ENCODE peak calls at places on chromosome 7, in six cellular contexts. R is hepatocyte, M is HCT116, X is PC-3, P is OCI-LY7, F is SK-N-SH. L is an unnamed sample.

GRCh38 chr7:43956022-43956421 is 29.8 kb downstream of the UBE2D4 start:
- DNase-seq in R (no peak), M (no peak), X (no peak), P (peak), F (no peak), L (no peak)

GRCh38 chr7:94741179-94741578 is 85.2 kb upstream of the SGCE start:
- DNase-seq in R (no peak), M (no peak), X (no peak), P (no peak), F (no peak), L (no peak)

GRCh38 chr7:150566572-150566971 is 618 bp upstream of the GIMAP4 start:
- DNase-seq in R (no peak), M (no peak), X (no peak), P (no peak), F (no peak), L (no peak)

GRCh38 chr7:156558198-156558597 is 82.4 kb upstream of the RNF32 start:
- DNase-seq in R (no peak), M (peak), X (peak), P (no peak), F (no peak), L (peak)

GRCh38 chr7:75905785-75906604 is 9.0 kb upstream of the POR start:
- DNase-seq in R (peak), M (no peak), X (peak), P (no peak), F (no peak), L (peak)

GRCh38 chr7:107236857-107237256 is 68.1 kb downstream of the HBP1 start:
- DNase-seq in R (no peak), M (no peak), X (no peak), P (no peak), F (no peak), L (no peak)

GRCh38 chr7:157568785-157569584 is 232.2 kb downstream of the DNAJB6 start:
- DNase-seq in R (peak), M (no peak), X (no peak), P (peak), F (peak), L (peak)

GRCh38 chr7:99314504-99314903 is 11.2 kb upstream of the ARPC1A start:
- DNase-seq in R (no peak), M (no peak), X (peak), P (no peak), F (no peak), L (no peak)

GRCh38 chr7:88243345-88243909 is 23.6 kb upstream of the SRI start:
- DNase-seq in R (peak), M (peak), X (peak), P (peak), F (peak), L (peak)

GRCh38 chr7:112452102-112452888 is 2.0 kb downstream of the IFRD1 start:
- DNase-seq in R (peak), M (no peak), X (peak), P (peak), F (peak), L (peak)

GRCh38 chr7:157470017-157470322 is 133.2 kb downstream of the DNAJB6 start:
- DNase-seq in R (no peak), M (no peak), X (peak), P (no peak), F (no peak), L (no peak)

GRCh38 chr7:80960228-80960627 is 41.4 kb upstream of the SEMA3C start:
- DNase-seq in R (no peak), M (no peak), X (peak), P (no peak), F (no peak), L (peak)

GRCh38 chr7:93265220-93265619 is 33.1 kb downstream of the VPS50 start:
- DNase-seq in R (no peak), M (no peak), X (no peak), P (no peak), F (no peak), L (no peak)

GRCh38 chr7:1239455-1240295 is 7.0 kb downstream of the UNCX start:
- DNase-seq in R (no peak), M (no peak), X (no peak), P (no peak), F (no peak), L (no peak)

GRCh38 chr7:106283831-106284515 is 810 bp downstream of the NAMPT start:
- DNase-seq in R (peak), M (no peak), X (peak), P (peak), F (no peak), L (peak)

GRCh38 chr7:114310344-114311118 is 104.1 kb upstream of the FOXP2 start:
- DNase-seq in R (no peak), M (no peak), X (no peak), P (no peak), F (no peak), L (no peak)

GRCh38 chr7:112162161-112163020 is 43.8 kb downstream of the DOCK4 start:
- DNase-seq in R (peak), M (no peak), X (peak), P (no peak), F (peak), L (no peak)

GRCh38 chr7:151008511-151009323 is 15.6 kb downstream of the ATG9B start:
- DNase-seq in R (peak), M (peak), X (no peak), P (peak), F (peak), L (peak)

GRCh38 chr7:158164101-158165095 is 423.2 kb downstream of the PTPRN2 start:
- DNase-seq in R (no peak), M (no peak), X (no peak), P (no peak), F (no peak), L (no peak)

GRCh38 chr7:106568680-106569499 is 92.1 kb downstream of the CCDC71L start:
- DNase-seq in R (peak), M (peak), X (peak), P (peak), F (peak), L (peak)

GRCh38 chr7:159128767-159129166 is 15.9 kb downstream of the VIPR2 start:
- DNase-seq in R (no peak), M (no peak), X (no peak), P (no peak), F (no peak), L (no peak)

GRCh38 chr7:5591547-5591899 is 167.9 kb upstream of the TNRC18 start:
- DNase-seq in R (peak), M (no peak), X (peak), P (no peak), F (peak), L (peak)

GRCh38 chr7:83148776-83149175 is 13.9 kb downstream of the PCLO start:
- DNase-seq in R (no peak), M (no peak), X (peak), P (no peak), F (no peak), L (peak)

GRCh38 chr7:116863168-116863670 is 832 bp downstream of the CAPZA2 start:
- DNase-seq in R (peak), M (no peak), X (peak), P (peak), F (peak), L (no peak)

GRCh38 chr7:148819697-148820332 is 64.3 kb downstream of the EZH2 start:
- DNase-seq in R (no peak), M (no peak), X (peak), P (no peak), F (no peak), L (peak)

GRCh38 chr7:134528749-134529148 is 1.4 kb downstream of the AKR1B10 start:
- DNase-seq in R (no peak), M (no peak), X (no peak), P (no peak), F (no peak), L (no peak)

GRCh38 chr7:102080003-102080361 is 206.7 kb upstream of the SH2B2 start:
- DNase-seq in R (no peak), M (no peak), X (no peak), P (no peak), F (no peak), L (no peak)

GRCh38 chr7:128814496-128814895 is 15.7 kb upstream of the FLNC start:
- DNase-seq in R (no peak), M (no peak), X (no peak), P (no peak), F (no peak), L (no peak)

GRCh38 chr7:66181845-66182244 is 23.3 kb upstream of the TPST1 start:
- DNase-seq in R (no peak), M (no peak), X (no peak), P (no peak), F (no peak), L (no peak)

GRCh38 chr7:66181329-66181728 is 23.8 kb upstream of the TPST1 start:
- DNase-seq in R (no peak), M (no peak), X (no peak), P (no peak), F (no peak), L (no peak)

GRCh38 chr7:66185680-66186187 is 19.4 kb upstream of the TPST1 start:
- DNase-seq in R (no peak), M (no peak), X (no peak), P (no peak), F (no peak), L (no peak)

GRCh38 chr7:66183700-66184099 is 21.4 kb upstream of the TPST1 start:
- DNase-seq in R (peak), M (no peak), X (peak), P (no peak), F (no peak), L (peak)

GRCh38 chr7:66182920-66183319 is 22.2 kb upstream of the TPST1 start:
- DNase-seq in R (no peak), M (no peak), X (no peak), P (no peak), F (no peak), L (no peak)
- TF ChIP-seq EZH2phosphoT487 in R (no peak), M (no peak), X (no peak), P (no peak), F (no peak), L (no peak)

DNA sequence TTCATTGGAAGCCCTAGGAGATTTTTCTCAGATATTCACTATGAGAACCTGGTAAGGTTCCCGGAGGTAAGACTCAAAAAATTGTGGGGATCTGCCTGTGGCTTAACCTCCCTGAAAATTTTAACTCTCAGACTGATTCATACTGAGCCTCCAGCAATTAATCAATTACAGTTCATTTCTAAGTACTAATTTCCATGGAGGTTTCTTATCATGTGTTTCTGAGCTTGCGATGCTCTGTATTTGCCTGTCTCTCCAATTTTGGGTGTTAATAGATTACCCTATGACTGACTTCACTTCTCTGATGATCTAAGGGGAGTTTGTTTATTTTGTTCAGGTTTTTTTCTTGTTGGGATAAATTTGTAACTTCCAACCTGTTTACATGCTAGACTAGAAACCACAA is 215.4 kb upstream of the TMEM196 start:
- DNase-seq in R (no peak), M (no peak), X (no peak), P (no peak), F (no peak), L (no peak)
- H3K27ac ChIP-seq in R (no peak), M (no peak), X (no peak), P (no peak), F (no peak), L (no peak)

DNA sequence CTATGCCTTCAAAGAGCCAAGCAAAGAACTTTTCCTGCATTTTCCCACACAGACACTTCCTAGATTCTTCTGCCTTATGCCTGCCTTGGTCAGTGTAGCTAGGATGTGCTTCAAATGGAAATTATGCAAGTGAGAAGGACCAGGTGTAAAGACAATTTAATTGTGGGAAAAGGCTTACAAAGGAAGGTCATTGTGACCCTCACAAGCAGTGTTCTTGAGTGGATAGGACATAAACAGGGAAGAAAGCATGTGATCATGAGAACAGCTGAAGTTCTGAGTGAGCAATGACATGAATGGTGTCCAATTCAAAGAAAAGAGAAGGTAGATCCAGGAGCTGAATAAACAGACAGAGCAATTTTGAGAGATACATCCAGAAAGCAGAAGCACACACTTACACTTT is 1.3 kb upstream of the PIP start:
- DNase-seq in R (no peak), M (no peak), X (no peak), P (no peak), F (no peak), L (no peak)
- H3K4me3 ChIP-seq in R (no peak), M (no peak), X (no peak), P (no peak), F (no peak), L (no peak)

GRCh38 chr7:2802504-2803341 is 41.4 kb downstream of the GNA12 start:
- DNase-seq in R (peak), M (no peak), X (peak), P (no peak), F (no peak), L (peak)

GRCh38 chr7:2805213-2806003 is 38.7 kb downstream of the GNA12 start:
- DNase-seq in R (peak), M (no peak), X (no peak), P (no peak), F (no peak), L (no peak)

GRCh38 chr7:2803755-2804154 is 40.4 kb downstream of the GNA12 start:
- DNase-seq in R (no peak), M (no peak), X (no peak), P (no peak), F (no peak), L (no peak)

GRCh38 chr7:2803342-2803692 is 40.8 kb downstream of the GNA12 start:
- DNase-seq in R (no peak), M (no peak), X (peak), P (no peak), F (no peak), L (no peak)

DNA sequence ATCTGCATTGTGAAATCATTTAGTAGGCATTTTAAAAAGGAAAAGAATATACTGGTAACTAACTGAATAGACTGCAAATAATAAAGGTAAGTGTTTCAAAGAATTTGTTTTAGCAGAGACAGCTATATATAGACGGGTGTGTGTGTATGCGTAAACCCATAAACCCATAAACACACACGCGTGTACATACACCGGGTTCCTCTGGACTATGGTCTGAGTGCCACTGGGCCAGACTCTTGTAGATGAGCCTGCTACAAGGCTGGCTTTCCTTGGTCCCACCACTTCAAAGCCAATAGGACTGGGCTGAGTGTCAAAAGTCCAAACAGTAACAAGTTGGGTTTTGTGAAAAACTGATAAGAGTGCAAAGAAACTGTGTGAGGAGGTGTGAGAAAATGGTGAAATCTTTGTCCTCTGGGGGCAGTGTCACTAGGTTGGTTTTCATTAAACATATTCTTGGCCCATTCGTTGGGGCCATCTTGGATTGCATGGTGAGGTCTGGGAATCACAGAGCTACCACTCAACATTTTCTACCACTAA is 39.8 kb downstream of the GNA12 start:
- DNase-seq in R (peak), M (no peak), X (no peak), P (no peak), F (no peak), L (no peak)
- TF ChIP-seq EZH2phosphoT487 in R (no peak), M (no peak), X (no peak), P (no peak), F (no peak), L (no peak)

GRCh38 chr7:47038621-47039020 is 543.3 kb downstream of the TNS3 start:
- DNase-seq in R (no peak), M (no peak), X (no peak), P (peak), F (no peak), L (no peak)

GRCh38 chr7:47037607-47038006 is 544.3 kb downstream of the TNS3 start:
- DNase-seq in R (no peak), M (no peak), X (no peak), P (no peak), F (no peak), L (no peak)

GRCh38 chr7:47039899-47040298 is 542.0 kb downstream of the TNS3 start:
- DNase-seq in R (no peak), M (no peak), X (peak), P (no peak), F (no peak), L (peak)

GRCh38 chr7:47040795-47041194 is 541.1 kb downstream of the TNS3 start:
- DNase-seq in R (no peak), M (no peak), X (no peak), P (no peak), F (no peak), L (no peak)

DNA sequence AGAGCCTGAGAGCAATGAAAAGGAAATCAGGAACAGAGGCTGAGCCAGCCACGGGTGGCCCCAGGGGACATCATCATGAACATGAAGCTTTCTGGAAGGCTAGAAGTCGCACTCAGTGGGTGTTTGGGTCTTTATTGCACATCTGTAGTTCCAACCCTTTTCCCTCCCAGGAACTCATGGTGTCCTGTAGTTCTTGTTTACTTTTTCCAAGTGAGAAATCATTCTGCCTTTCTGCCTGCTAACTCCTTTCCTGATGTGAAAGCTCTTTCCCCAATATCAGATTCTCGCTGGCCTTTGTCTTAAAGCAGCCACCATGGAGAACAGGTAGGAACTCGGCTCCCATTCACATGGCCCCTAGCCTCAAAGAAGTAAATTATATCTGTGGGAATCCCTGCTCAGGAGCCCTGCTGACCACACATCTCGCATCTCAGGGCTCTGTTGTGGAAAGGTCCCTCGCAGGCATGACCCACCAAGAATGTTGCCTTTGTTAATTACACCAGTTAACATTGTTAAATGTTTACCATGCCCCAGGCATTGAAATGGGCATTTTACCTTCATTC is 542.7 kb downstream of the TNS3 start:
- DNase-seq in R (no peak), M (no peak), X (no peak), P (no peak), F (no peak), L (no peak)
- H3K27ac ChIP-seq in R (peak), M (no peak), X (no peak), P (no peak), F (no peak), L (peak)

GRCh38 chr7:28149291-28150101 is 31.1 kb downstream of the JAZF1 start:
- DNase-seq in R (no peak), M (no peak), X (peak), P (no peak), F (no peak), L (no peak)

GRCh38 chr7:28152594-28152993 is 28.0 kb downstream of the JAZF1 start:
- DNase-seq in R (no peak), M (no peak), X (no peak), P (peak), F (no peak), L (no peak)

GRCh38 chr7:28155019-28155660 is 25.5 kb downstream of the JAZF1 start:
- DNase-seq in R (no peak), M (no peak), X (peak), P (peak), F (no peak), L (peak)

GRCh38 chr7:28155964-28156363 is 24.6 kb downstream of the JAZF1 start:
- DNase-seq in R (no peak), M (no peak), X (peak), P (no peak), F (no peak), L (peak)

DNA sequence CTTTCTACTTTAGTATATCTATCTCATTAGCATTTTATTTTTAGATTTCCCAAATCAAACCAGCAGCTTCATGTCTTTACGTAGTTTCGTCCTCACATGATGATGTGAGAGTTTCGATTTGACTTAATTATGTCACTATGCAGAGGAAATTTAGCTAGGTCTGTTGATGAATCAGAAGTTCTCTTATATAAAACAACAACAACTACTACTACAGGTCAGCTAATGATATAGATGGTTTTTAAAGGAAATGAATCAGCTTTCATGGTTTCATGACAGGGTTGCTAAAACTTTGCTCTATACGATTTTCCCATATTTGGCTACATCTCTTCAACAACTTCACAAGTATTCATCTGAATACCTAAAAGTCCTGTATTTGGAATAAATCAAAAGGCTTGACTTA is 28.6 kb downstream of the JAZF1 start:
- DNase-seq in R (no peak), M (no peak), X (peak), P (no peak), F (no peak), L (peak)
- H3K4me3 ChIP-seq in R (no peak), M (no peak), X (no peak), P (peak), F (no peak), L (no peak)

GRCh38 chr7:30927040-30927439 is 15.4 kb downstream of the AQP1 start:
- DNase-seq in R (peak), M (no peak), X (no peak), P (no peak), F (peak), L (no peak)
- TF ChIP-seq EZH2phosphoT487 in R (no peak), M (no peak), X (no peak), P (no peak), F (no peak), L (no peak)

GRCh38 chr7:137354361-137354760 is 10.8 kb upstream of the PTN start:
- DNase-seq in R (peak), M (no peak), X (no peak), P (no peak), F (no peak), L (no peak)
- H3K27ac ChIP-seq in R (peak), M (no peak), X (no peak), P (no peak), F (no peak), L (no peak)